ENCODE peak calls at places on chromosomes 16 and 17, in ten cellular contexts. One of them, this sample, is unnamed.

GRCh38 chr16:3954411-3954921 is 74.0 kb upstream of the CREBBP start:
- DNase-seq in NCI-H1930: no peak
- DNase-seq in T-cell: no peak
- DNase-seq in psoas muscle: peak; percentile 63
- DNase-seq in GM04504: no peak
- DNase-seq in stimulated activated CD4-positive, alpha-beta T cell treated with anti-CD3 and anti-CD28 coated beads, Interleukin-15, amount 100 ng/mL, for 24 hours: no peak
- DNase-seq in RPMI7951: peak; percentile 21
- DNase-seq in RWPE1: no peak
- DNase-seq in sigmoid colon: peak; percentile 59
- DNase-seq in iPS DF 6.9: no peak
- DNase-seq in this sample: peak; percentile 48

GRCh38 chr17:74712756-74713155 is at the start of gene CD300LF:
- DNase-seq in iPS DF 6.9: no peak
- DNase-seq in RPMI7951: no peak
- DNase-seq in psoas muscle: no peak
- DNase-seq in T-cell: no peak
- DNase-seq in RWPE1: no peak
- DNase-seq in NCI-H1930: no peak
- DNase-seq in GM04504: no peak
- DNase-seq in stimulated activated CD4-positive, alpha-beta T cell treated with anti-CD3 and anti-CD28 coated beads, Interleukin-15, amount 100 ng/mL, for 24 hours: no peak
- DNase-seq in sigmoid colon: no peak
- DNase-seq in this sample: no peak

GRCh38 chr17:15479697-15480096 is 12.3 kb upstream of the CDRT4 start:
- DNase-seq in sigmoid colon: peak; percentile 14
- DNase-seq in T-cell: no peak
- DNase-seq in iPS DF 6.9: no peak
- DNase-seq in RWPE1: no peak
- DNase-seq in stimulated activated CD4-positive, alpha-beta T cell treated with anti-CD3 and anti-CD28 coated beads, Interleukin-15, amount 100 ng/mL, for 24 hours: no peak
- DNase-seq in NCI-H1930: no peak
- DNase-seq in GM04504: no peak
- DNase-seq in RPMI7951: peak; percentile 89
- DNase-seq in psoas muscle: no peak
- DNase-seq in this sample: no peak

GRCh38 chr16:15777533-15778203 is 79.2 kb downstream of the MYH11 start:
- DNase-seq in stimulated activated CD4-positive, alpha-beta T cell treated with anti-CD3 and anti-CD28 coated beads, Interleukin-15, amount 100 ng/mL, for 24 hours: peak; percentile 26
- DNase-seq in sigmoid colon: peak; percentile 64
- DNase-seq in GM04504: no peak
- DNase-seq in NCI-H1930: peak; percentile 19
- DNase-seq in RPMI7951: peak; percentile 37
- DNase-seq in RWPE1: peak; percentile 49
- DNase-seq in iPS DF 6.9: peak; percentile 63
- DNase-seq in T-cell: no peak
- DNase-seq in psoas muscle: no peak
- DNase-seq in this sample: peak; percentile 29

GRCh38 chr16:89052824-89053724 is 40.6 kb upstream of the ACSF3 start:
- DNase-seq in stimulated activated CD4-positive, alpha-beta T cell treated with anti-CD3 and anti-CD28 coated beads, Interleukin-15, amount 100 ng/mL, for 24 hours: peak; percentile 16
- DNase-seq in psoas muscle: no peak
- DNase-seq in RPMI7951: peak; percentile 70
- DNase-seq in RWPE1: peak; percentile 66
- DNase-seq in sigmoid colon: no peak
- DNase-seq in T-cell: no peak
- DNase-seq in iPS DF 6.9: no peak
- DNase-seq in NCI-H1930: no peak
- DNase-seq in GM04504: no peak
- DNase-seq in this sample: peak; percentile 79

GRCh38 chr17:28657756-28658155 is 4.0 kb downstream of the SDF2 start:
- DNase-seq in NCI-H1930: no peak
- DNase-seq in stimulated activated CD4-positive, alpha-beta T cell treated with anti-CD3 and anti-CD28 coated beads, Interleukin-15, amount 100 ng/mL, for 24 hours: no peak
- DNase-seq in T-cell: no peak
- DNase-seq in sigmoid colon: no peak
- DNase-seq in RWPE1: no peak
- DNase-seq in RPMI7951: peak; percentile 16
- DNase-seq in iPS DF 6.9: no peak
- DNase-seq in GM04504: no peak
- DNase-seq in psoas muscle: no peak
- DNase-seq in this sample: no peak

GRCh38 chr17:39963826-39964225 is 1.0 kb downstream of the GSDMA start:
- DNase-seq in psoas muscle: no peak
- DNase-seq in sigmoid colon: no peak
- DNase-seq in iPS DF 6.9: no peak
- DNase-seq in T-cell: no peak
- DNase-seq in RWPE1: peak; percentile 69
- DNase-seq in NCI-H1930: no peak
- DNase-seq in stimulated activated CD4-positive, alpha-beta T cell treated with anti-CD3 and anti-CD28 coated beads, Interleukin-15, amount 100 ng/mL, for 24 hours: peak; percentile 22
- DNase-seq in GM04504: no peak
- DNase-seq in RPMI7951: no peak
- DNase-seq in this sample: no peak

GRCh38 chr17:63446981-63447687 is 1.0 kb upstream of the CYB561 start:
- DNase-seq in stimulated activated CD4-positive, alpha-beta T cell treated with anti-CD3 and anti-CD28 coated beads, Interleukin-15, amount 100 ng/mL, for 24 hours: peak; percentile 57
- DNase-seq in RWPE1: no peak
- DNase-seq in psoas muscle: no peak
- DNase-seq in T-cell: peak; percentile 36
- DNase-seq in NCI-H1930: peak; percentile 54
- DNase-seq in sigmoid colon: no peak
- DNase-seq in RPMI7951: peak; percentile 73
- DNase-seq in GM04504: no peak
- DNase-seq in iPS DF 6.9: no peak
- DNase-seq in this sample: no peak

GRCh38 chr16:17273142-17273561 is 197.6 kb downstream of the XYLT1 start:
- DNase-seq in stimulated activated CD4-positive, alpha-beta T cell treated with anti-CD3 and anti-CD28 coated beads, Interleukin-15, amount 100 ng/mL, for 24 hours: peak; percentile 52
- DNase-seq in psoas muscle: no peak
- DNase-seq in GM04504: peak; percentile 77
- DNase-seq in RPMI7951: peak; percentile 81
- DNase-seq in T-cell: no peak
- DNase-seq in RWPE1: peak; percentile 42
- DNase-seq in NCI-H1930: no peak
- DNase-seq in sigmoid colon: no peak
- DNase-seq in iPS DF 6.9: no peak
- DNase-seq in this sample: no peak

GRCh38 chr16:49491736-49492089 is 118.1 kb downstream of the C16orf78 start:
- DNase-seq in sigmoid colon: peak; percentile 77
- DNase-seq in T-cell: no peak
- DNase-seq in RWPE1: no peak
- DNase-seq in iPS DF 6.9: peak; percentile 39
- DNase-seq in GM04504: no peak
- DNase-seq in stimulated activated CD4-positive, alpha-beta T cell treated with anti-CD3 and anti-CD28 coated beads, Interleukin-15, amount 100 ng/mL, for 24 hours: no peak
- DNase-seq in psoas muscle: peak; percentile 56
- DNase-seq in RPMI7951: no peak
- DNase-seq in NCI-H1930: no peak
- DNase-seq in this sample: peak; percentile 23

GRCh38 chr16:79257958-79258490 is 342.5 kb downstream of the MAF start:
- DNase-seq in T-cell: no peak
- DNase-seq in stimulated activated CD4-positive, alpha-beta T cell treated with anti-CD3 and anti-CD28 coated beads, Interleukin-15, amount 100 ng/mL, for 24 hours: no peak
- DNase-seq in psoas muscle: no peak
- DNase-seq in NCI-H1930: no peak
- DNase-seq in iPS DF 6.9: no peak
- DNase-seq in RWPE1: no peak
- DNase-seq in RPMI7951: no peak
- DNase-seq in sigmoid colon: no peak
- DNase-seq in GM04504: no peak
- DNase-seq in this sample: no peak

GRCh38 chr17:40452074-40452787 is 9.0 kb downstream of the IGFBP4 start:
- DNase-seq in RWPE1: no peak
- DNase-seq in T-cell: no peak
- DNase-seq in GM04504: no peak
- DNase-seq in iPS DF 6.9: no peak
- DNase-seq in stimulated activated CD4-positive, alpha-beta T cell treated with anti-CD3 and anti-CD28 coated beads, Interleukin-15, amount 100 ng/mL, for 24 hours: peak; percentile 34
- DNase-seq in psoas muscle: peak; percentile 70
- DNase-seq in NCI-H1930: no peak
- DNase-seq in sigmoid colon: no peak
- DNase-seq in RPMI7951: peak; percentile 83
- DNase-seq in this sample: no peak

GRCh38 chr16:19844945-19845641 is 39.6 kb downstream of the GPRC5B start:
- DNase-seq in RPMI7951: peak; percentile 78
- DNase-seq in stimulated activated CD4-positive, alpha-beta T cell treated with anti-CD3 and anti-CD28 coated beads, Interleukin-15, amount 100 ng/mL, for 24 hours: no peak
- DNase-seq in GM04504: peak; percentile 80
- DNase-seq in RWPE1: no peak
- DNase-seq in iPS DF 6.9: no peak
- DNase-seq in T-cell: no peak
- DNase-seq in sigmoid colon: no peak
- DNase-seq in psoas muscle: no peak
- DNase-seq in NCI-H1930: no peak
- DNase-seq in this sample: no peak

GRCh38 chr16:3983081-3983520 is 102.6 kb upstream of the CREBBP start:
- DNase-seq in GM04504: no peak
- DNase-seq in T-cell: peak; percentile 29
- DNase-seq in NCI-H1930: peak; percentile 56
- DNase-seq in RPMI7951: peak; percentile 5
- DNase-seq in sigmoid colon: peak; percentile 85
- DNase-seq in RWPE1: peak; percentile 80
- DNase-seq in stimulated activated CD4-positive, alpha-beta T cell treated with anti-CD3 and anti-CD28 coated beads, Interleukin-15, amount 100 ng/mL, for 24 hours: peak; percentile 55
- DNase-seq in psoas muscle: peak; percentile 84
- DNase-seq in iPS DF 6.9: peak; percentile 61
- DNase-seq in this sample: peak; percentile 70

GRCh38 chr17:74245818-74246204 is 28.2 kb upstream of the DNAI2 start:
- DNase-seq in iPS DF 6.9: no peak
- DNase-seq in RPMI7951: no peak
- DNase-seq in psoas muscle: no peak
- DNase-seq in sigmoid colon: no peak
- DNase-seq in GM04504: no peak
- DNase-seq in RWPE1: no peak
- DNase-seq in stimulated activated CD4-positive, alpha-beta T cell treated with anti-CD3 and anti-CD28 coated beads, Interleukin-15, amount 100 ng/mL, for 24 hours: no peak
- DNase-seq in T-cell: no peak
- DNase-seq in NCI-H1930: no peak
- DNase-seq in this sample: no peak

GRCh38 chr17:47299239-47299910 is 24.4 kb upstream of the EFCAB13 start:
- DNase-seq in T-cell: no peak
- DNase-seq in RWPE1: no peak
- DNase-seq in stimulated activated CD4-positive, alpha-beta T cell treated with anti-CD3 and anti-CD28 coated beads, Interleukin-15, amount 100 ng/mL, for 24 hours: no peak
- DNase-seq in iPS DF 6.9: no peak
- DNase-seq in RPMI7951: no peak
- DNase-seq in GM04504: no peak
- DNase-seq in NCI-H1930: no peak
- DNase-seq in psoas muscle: no peak
- DNase-seq in sigmoid colon: no peak
- DNase-seq in this sample: no peak

GRCh38 chr16:51152691-51153261 is 1.7 kb upstream of the SALL1 start:
- DNase-seq in NCI-H1930: no peak
- DNase-seq in stimulated activated CD4-positive, alpha-beta T cell treated with anti-CD3 and anti-CD28 coated beads, Interleukin-15, amount 100 ng/mL, for 24 hours: no peak
- DNase-seq in iPS DF 6.9: no peak
- DNase-seq in GM04504: peak; percentile 40
- DNase-seq in psoas muscle: no peak
- DNase-seq in T-cell: no peak
- DNase-seq in RPMI7951: no peak
- DNase-seq in RWPE1: no peak
- DNase-seq in sigmoid colon: no peak
- DNase-seq in this sample: peak; percentile 39

GRCh38 chr17:76255801-76256429 is 9.2 kb upstream of the UBALD2 start:
- DNase-seq in GM04504: no peak
- DNase-seq in sigmoid colon: peak; percentile 40
- DNase-seq in psoas muscle: no peak
- DNase-seq in T-cell: no peak
- DNase-seq in stimulated activated CD4-positive, alpha-beta T cell treated with anti-CD3 and anti-CD28 coated beads, Interleukin-15, amount 100 ng/mL, for 24 hours: no peak
- DNase-seq in RWPE1: no peak
- DNase-seq in iPS DF 6.9: no peak
- DNase-seq in RPMI7951: peak; percentile 66
- DNase-seq in NCI-H1930: no peak
- DNase-seq in this sample: no peak

GRCh38 chr16:27352026-27352425 is 38.3 kb downstream of the IL4R start:
- DNase-seq in sigmoid colon: no peak
- DNase-seq in RWPE1: no peak
- DNase-seq in NCI-H1930: no peak
- DNase-seq in stimulated activated CD4-positive, alpha-beta T cell treated with anti-CD3 and anti-CD28 coated beads, Interleukin-15, amount 100 ng/mL, for 24 hours: no peak
- DNase-seq in GM04504: no peak
- DNase-seq in iPS DF 6.9: no peak
- DNase-seq in RPMI7951: no peak
- DNase-seq in psoas muscle: no peak
- DNase-seq in T-cell: no peak
- DNase-seq in this sample: no peak

GRCh38 chr17:7916799-7917198 is 710 bp upstream of the RNF227 start:
- DNase-seq in iPS DF 6.9: no peak
- DNase-seq in GM04504: no peak
- DNase-seq in psoas muscle: no peak
- DNase-seq in stimulated activated CD4-positive, alpha-beta T cell treated with anti-CD3 and anti-CD28 coated beads, Interleukin-15, amount 100 ng/mL, for 24 hours: no peak
- DNase-seq in sigmoid colon: no peak
- DNase-seq in RWPE1: peak; percentile 9
- DNase-seq in NCI-H1930: no peak
- DNase-seq in RPMI7951: peak; percentile 32
- DNase-seq in T-cell: no peak
- DNase-seq in this sample: no peak

GRCh38 chr17:57309479-57309878 is 53.2 kb downstream of the MSI2 start:
- DNase-seq in RPMI7951: no peak
- DNase-seq in sigmoid colon: no peak
- DNase-seq in iPS DF 6.9: no peak
- DNase-seq in RWPE1: peak; percentile 57
- DNase-seq in stimulated activated CD4-positive, alpha-beta T cell treated with anti-CD3 and anti-CD28 coated beads, Interleukin-15, amount 100 ng/mL, for 24 hours: no peak
- DNase-seq in T-cell: no peak
- DNase-seq in GM04504: no peak
- DNase-seq in psoas muscle: no peak
- DNase-seq in NCI-H1930: no peak
- DNase-seq in this sample: no peak

GRCh38 chr17:77742579-77742978 is 215.9 kb upstream of the TNRC6C start:
- DNase-seq in GM04504: no peak
- DNase-seq in stimulated activated CD4-positive, alpha-beta T cell treated with anti-CD3 and anti-CD28 coated beads, Interleukin-15, amount 100 ng/mL, for 24 hours: no peak
- DNase-seq in T-cell: no peak
- DNase-seq in psoas muscle: no peak
- DNase-seq in RPMI7951: no peak
- DNase-seq in iPS DF 6.9: no peak
- DNase-seq in sigmoid colon: peak; percentile 26
- DNase-seq in NCI-H1930: no peak
- DNase-seq in RWPE1: no peak
- DNase-seq in this sample: no peak